ENCODE peak calls at places on chromosomes 16 and 17, in six cellular contexts. One of them, this sample, is unnamed.

GRCh38 chr16:11658896-11659708 is 9.2 kb upstream of the SNN start:
- DNase-seq in NCI-H1092 treated with DMSO at 0.1 percent for 48 hours: no peak
- DNase-seq in fibroblast of pulmonary artery: no peak
- DNase-seq in esophagus squamous epithelium: no peak
- DNase-seq in neuronal stem cell: no peak
- DNase-seq in heart right ventricle: peak
- DNase-seq in this sample: no peak

GRCh38 chr17:35283767-35284166 is 40.9 kb downstream of the SLFN5 start:
- DNase-seq in fibroblast of pulmonary artery: no peak
- DNase-seq in neuronal stem cell: no peak
- DNase-seq in esophagus squamous epithelium: no peak
- DNase-seq in NCI-H1092 treated with DMSO at 0.1 percent for 48 hours: no peak
- DNase-seq in heart right ventricle: no peak
- DNase-seq in this sample: no peak

GRCh38 chr17:75498726-75499213 is 16.6 kb downstream of the CASKIN2 start:
- DNase-seq in NCI-H1092 treated with DMSO at 0.1 percent for 48 hours: no peak
- DNase-seq in heart right ventricle: peak
- DNase-seq in esophagus squamous epithelium: no peak
- DNase-seq in neuronal stem cell: no peak
- DNase-seq in fibroblast of pulmonary artery: peak
- DNase-seq in this sample: peak

GRCh38 chr16:4016648-4017047 is 99.6 kb downstream of the ADCY9 start:
- DNase-seq in heart right ventricle: no peak
- DNase-seq in NCI-H1092 treated with DMSO at 0.1 percent for 48 hours: no peak
- DNase-seq in neuronal stem cell: no peak
- DNase-seq in fibroblast of pulmonary artery: peak
- DNase-seq in esophagus squamous epithelium: no peak
- DNase-seq in this sample: peak

GRCh38 chr17:32875904-32876413 is 965 bp downstream of the MYO1D start:
- DNase-seq in esophagus squamous epithelium: no peak
- DNase-seq in fibroblast of pulmonary artery: peak
- DNase-seq in heart right ventricle: no peak
- DNase-seq in NCI-H1092 treated with DMSO at 0.1 percent for 48 hours: peak
- DNase-seq in neuronal stem cell: no peak
- DNase-seq in this sample: no peak

GRCh38 chr17:29140631-29141483 is 39.3 kb downstream of the MYO18A start:
- DNase-seq in esophagus squamous epithelium: no peak
- DNase-seq in heart right ventricle: no peak
- DNase-seq in fibroblast of pulmonary artery: no peak
- DNase-seq in NCI-H1092 treated with DMSO at 0.1 percent for 48 hours: no peak
- DNase-seq in neuronal stem cell: no peak
- DNase-seq in this sample: no peak

GRCh38 chr16:55189179-55189578 is 134.8 kb upstream of the IRX6 start:
- DNase-seq in NCI-H1092 treated with DMSO at 0.1 percent for 48 hours: no peak
- DNase-seq in heart right ventricle: no peak
- DNase-seq in fibroblast of pulmonary artery: no peak
- DNase-seq in esophagus squamous epithelium: no peak
- DNase-seq in neuronal stem cell: no peak
- DNase-seq in this sample: no peak

GRCh38 chr17:63189930-63190329 is 223.9 kb downstream of the TANC2 start:
- DNase-seq in neuronal stem cell: no peak
- DNase-seq in fibroblast of pulmonary artery: peak
- DNase-seq in NCI-H1092 treated with DMSO at 0.1 percent for 48 hours: no peak
- DNase-seq in heart right ventricle: no peak
- DNase-seq in esophagus squamous epithelium: no peak
- DNase-seq in this sample: peak

GRCh38 chr16:89923640-89924297 is 627 bp downstream of the TUBB3 start:
- DNase-seq in heart right ventricle: no peak
- DNase-seq in neuronal stem cell: peak
- DNase-seq in NCI-H1092 treated with DMSO at 0.1 percent for 48 hours: peak
- DNase-seq in fibroblast of pulmonary artery: no peak
- DNase-seq in esophagus squamous epithelium: no peak
- DNase-seq in this sample: no peak

GRCh38 chr17:12618557-12618956 is 47.1 kb upstream of the MYOCD start:
- DNase-seq in fibroblast of pulmonary artery: peak
- DNase-seq in heart right ventricle: no peak
- DNase-seq in esophagus squamous epithelium: no peak
- DNase-seq in NCI-H1092 treated with DMSO at 0.1 percent for 48 hours: no peak
- DNase-seq in neuronal stem cell: no peak
- DNase-seq in this sample: peak

GRCh38 chr17:73888875-73889274 is 244.6 kb upstream of the SDK2 start:
- DNase-seq in esophagus squamous epithelium: no peak
- DNase-seq in heart right ventricle: peak
- DNase-seq in NCI-H1092 treated with DMSO at 0.1 percent for 48 hours: no peak
- DNase-seq in fibroblast of pulmonary artery: no peak
- DNase-seq in neuronal stem cell: no peak
- DNase-seq in this sample: no peak

GRCh38 chr17:2705263-2705662 is 6.3 kb downstream of the CLUH start:
- DNase-seq in fibroblast of pulmonary artery: peak
- DNase-seq in heart right ventricle: no peak
- DNase-seq in esophagus squamous epithelium: no peak
- DNase-seq in NCI-H1092 treated with DMSO at 0.1 percent for 48 hours: no peak
- DNase-seq in neuronal stem cell: no peak
- DNase-seq in this sample: peak

GRCh38 chr16:55133654-55134053 is 190.3 kb upstream of the IRX6 start:
- DNase-seq in heart right ventricle: no peak
- DNase-seq in neuronal stem cell: no peak
- DNase-seq in NCI-H1092 treated with DMSO at 0.1 percent for 48 hours: no peak
- DNase-seq in fibroblast of pulmonary artery: no peak
- DNase-seq in esophagus squamous epithelium: no peak
- DNase-seq in this sample: no peak

GRCh38 chr17:40809721-40810421 is 10.1 kb upstream of the KRT28 start:
- DNase-seq in heart right ventricle: no peak
- DNase-seq in NCI-H1092 treated with DMSO at 0.1 percent for 48 hours: no peak
- DNase-seq in fibroblast of pulmonary artery: peak
- DNase-seq in esophagus squamous epithelium: no peak
- DNase-seq in neuronal stem cell: no peak
- DNase-seq in this sample: no peak

GRCh38 chr17:63482509-63482908 is 5.6 kb downstream of the ACE start:
- DNase-seq in heart right ventricle: no peak
- DNase-seq in neuronal stem cell: no peak
- DNase-seq in NCI-H1092 treated with DMSO at 0.1 percent for 48 hours: no peak
- DNase-seq in esophagus squamous epithelium: no peak
- DNase-seq in fibroblast of pulmonary artery: no peak
- DNase-seq in this sample: no peak

This sample was measured in amniotic epithelial cell.